ENCODE peak calls at places on chromosomes 2 and 18, in eight cellular contexts. Y is cardiac muscle cell; F is hepatocyte; T is CD8-positive, alpha-beta T cell; U is OCI-LY7; A is GM23248; J is foreskin fibroblast; G is K562. X is an unnamed sample.

GRCh38 chr2:74238879-74239278 is 40.5 kb downstream of the MTHFD2 start:
- DNase-seq in Y (no peak), F (no peak), T (no peak), U (no peak), A (peak), J (peak), G (no peak), X (no peak)

GRCh38 chr2:119741001-119741400 is 18.7 kb upstream of the PTPN4 start:
- DNase-seq in Y (no peak), F (no peak), T (no peak), U (no peak), A (no peak), J (no peak), G (no peak), X (no peak)

GRCh38 chr18:1252936-1253335 is 348.3 kb downstream of the ADCYAP1 start:
- DNase-seq in Y (no peak), F (no peak), T (no peak), U (no peak), A (no peak), J (no peak), G (no peak), X (no peak)

GRCh38 chr2:205650931-205651330 is 31.4 kb upstream of the NRP2 start:
- DNase-seq in Y (no peak), F (no peak), T (no peak), U (no peak), A (no peak), J (peak), G (no peak), X (no peak)

GRCh38 chr2:62216616-62217015 is 20.7 kb downstream of the B3GNT2 start:
- DNase-seq in Y (no peak), F (peak), T (no peak), U (no peak), A (peak), J (peak), G (peak), X (no peak)

GRCh38 chr2:230895536-230896345 is 29.3 kb downstream of the GPR55 start:
- DNase-seq in Y (no peak), F (peak), T (no peak), U (no peak), A (no peak), J (no peak), G (no peak), X (peak)

GRCh38 chr2:80105020-80105419 is 199.5 kb downstream of the LRRTM1 start:
- DNase-seq in Y (no peak), F (no peak), T (no peak), U (no peak), A (peak), J (peak), G (no peak), X (no peak)

GRCh38 chr2:12251749-12252148 is 465.0 kb upstream of the TRIB2 start:
- DNase-seq in Y (no peak), F (no peak), T (no peak), U (no peak), A (no peak), J (no peak), G (no peak), X (no peak)

GRCh38 chr18:55097406-55098170 is 138.3 kb upstream of the CCDC68 start:
- DNase-seq in Y (no peak), F (peak), T (no peak), U (no peak), A (peak), J (peak), G (peak), X (peak)

GRCh38 chr2:148861367-148861766 is 13.7 kb upstream of the KIF5C start:
- DNase-seq in Y (no peak), F (no peak), T (no peak), U (no peak), A (no peak), J (no peak), G (no peak), X (no peak)

GRCh38 chr2:222270436-222270835 is 28.4 kb downstream of the PAX3 start:
- DNase-seq in Y (no peak), F (no peak), T (no peak), U (no peak), A (no peak), J (peak), G (no peak), X (no peak)

GRCh38 chr2:56565143-56565542 is 381.4 kb downstream of the CCDC85A start:
- DNase-seq in Y (no peak), F (no peak), T (no peak), U (no peak), A (peak), J (no peak), G (no peak), X (no peak)

GRCh38 chr2:11676640-11677039 is 6.6 kb upstream of the NTSR2 start:
- DNase-seq in Y (no peak), F (no peak), T (no peak), U (no peak), A (no peak), J (no peak), G (no peak), X (no peak)

GRCh38 chr2:18777250-18777812 is 188.0 kb upstream of the NT5C1B start:
- DNase-seq in Y (peak), F (no peak), T (no peak), U (no peak), A (no peak), J (no peak), G (no peak), X (no peak)

GRCh38 chr2:107197601-107198000 is 311.6 kb upstream of the ST6GAL2 start:
- DNase-seq in Y (no peak), F (no peak), T (no peak), U (no peak), A (no peak), J (no peak), G (no peak), X (no peak)

GRCh38 chr2:127629637-127630036 is 16.3 kb upstream of the GPR17 start:
- DNase-seq in Y (no peak), F (no peak), T (no peak), U (no peak), A (no peak), J (no peak), G (no peak), X (no peak)

GRCh38 chr18:47680488-47680887 is 250.0 kb downstream of the SMAD2 start:
- DNase-seq in Y (no peak), F (no peak), T (no peak), U (peak), A (no peak), J (no peak), G (no peak), X (no peak)

GRCh38 chr18:35635171-35635570 is 53.6 kb downstream of the GALNT1 start:
- DNase-seq in Y (no peak), F (peak), T (no peak), U (no peak), A (peak), J (peak), G (no peak), X (peak)

GRCh38 chr2:69917854-69918253 is 2.9 kb downstream of the MXD1 start:
- DNase-seq in Y (no peak), F (peak), T (no peak), U (no peak), A (peak), J (peak), G (peak), X (no peak)

GRCh38 chr2:124540805-124541204 is 515.7 kb downstream of the CNTNAP5 start:
- DNase-seq in Y (no peak), F (no peak), T (no peak), U (no peak), A (no peak), J (no peak), G (no peak), X (no peak)

GRCh38 chr2:236402016-236402784 is 138.0 kb upstream of the ASB18 start:
- DNase-seq in Y (no peak), F (no peak), T (no peak), U (peak), A (no peak), J (no peak), G (no peak), X (no peak)

GRCh38 chr18:13270279-13270911 is 51.8 kb downstream of the LDLRAD4 start:
- DNase-seq in Y (no peak), F (no peak), T (no peak), U (no peak), A (no peak), J (no peak), G (no peak), X (no peak)

GRCh38 chr18:56402872-56403516 is 235.4 kb downstream of the TXNL1 start:
- DNase-seq in Y (no peak), F (no peak), T (no peak), U (no peak), A (peak), J (peak), G (no peak), X (no peak)

GRCh38 chr2:74744731-74745505 is 89.0 kb upstream of the HK2 start:
- DNase-seq in Y (no peak), F (no peak), T (no peak), U (no peak), A (no peak), J (peak), G (no peak), X (no peak)

GRCh38 chr18:34039194-34039593 is 185.5 kb downstream of the NOL4 start:
- DNase-seq in Y (no peak), F (no peak), T (no peak), U (peak), A (no peak), J (peak), G (no peak), X (no peak)

GRCh38 chr2:134253117-134253704 is 661 bp upstream of the MGAT5 start:
- DNase-seq in Y (no peak), F (no peak), T (no peak), U (peak), A (no peak), J (no peak), G (no peak), X (no peak)

GRCh38 chr2:149747456-149747855 is 159.9 kb upstream of the MMADHC start:
- DNase-seq in Y (no peak), F (no peak), T (no peak), U (no peak), A (no peak), J (peak), G (no peak), X (no peak)

GRCh38 chr2:133717497-133717896 is 149.2 kb upstream of the NCKAP5 start:
- DNase-seq in Y (no peak), F (no peak), T (no peak), U (no peak), A (peak), J (no peak), G (no peak), X (no peak)

GRCh38 chr2:45650851-45651414 is 542 bp upstream of the PRKCE start:
- DNase-seq in Y (peak), F (peak), T (peak), U (peak), A (peak), J (peak), G (peak), X (peak)

GRCh38 chr2:176106636-176107539 is at the start of gene HOXD11:
- DNase-seq in Y (no peak), F (no peak), T (no peak), U (no peak), A (peak), J (peak), G (no peak), X (no peak)

GRCh38 chr2:62787381-62787780 is 81.9 kb downstream of the EHBP1 start:
- DNase-seq in Y (peak), F (peak), T (no peak), U (peak), A (peak), J (peak), G (peak), X (peak)

GRCh38 chr18:23718243-23718720 is 29.0 kb downstream of the LAMA3 start:
- DNase-seq in Y (no peak), F (no peak), T (no peak), U (no peak), A (peak), J (peak), G (peak), X (no peak)

GRCh38 chr2:156399950-156400703 is 36.1 kb upstream of the GPD2 start:
- DNase-seq in Y (peak), F (peak), T (no peak), U (peak), A (peak), J (peak), G (peak), X (peak)

GRCh38 chr2:38549851-38550250 is 52.9 kb downstream of the HNRNPLL start:
- DNase-seq in Y (no peak), F (no peak), T (no peak), U (no peak), A (no peak), J (no peak), G (no peak), X (no peak)

GRCh38 chr2:54595999-54596903 is 127.2 kb upstream of the EML6 start:
- DNase-seq in Y (no peak), F (no peak), T (no peak), U (no peak), A (no peak), J (no peak), G (peak), X (no peak)

DNA sequence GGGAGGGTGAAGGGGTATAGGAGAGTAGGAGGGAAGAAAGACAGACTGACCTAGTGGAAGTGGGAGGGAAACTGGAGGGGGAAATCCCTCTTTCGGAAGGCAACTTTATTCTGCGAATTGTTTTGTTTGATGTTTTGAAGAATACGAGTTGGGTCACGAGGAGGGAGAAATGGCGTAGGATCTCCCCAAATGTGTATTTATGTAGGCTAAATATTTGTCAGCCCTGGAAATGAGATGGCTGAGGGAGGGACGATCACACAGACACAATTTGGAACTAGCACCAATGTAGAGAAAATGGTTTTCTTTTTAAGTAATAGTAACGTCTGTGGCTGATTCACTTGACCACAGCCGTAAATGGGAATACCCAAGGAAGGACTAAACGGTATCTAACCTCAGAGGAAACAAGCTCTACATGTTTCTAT is 172.3 kb downstream of the ICOS start:
- DNase-seq in Y (no peak), F (no peak), T (no peak), U (no peak), A (no peak), J (no peak), G (no peak), X (no peak)
- H3K4me3 ChIP-seq in Y (no peak), F (no peak), T (no peak), U (no peak), A (no peak), J (no peak), G (no peak), X (no peak)

GRCh38 chr18:32730068-32730467 is 42.8 kb downstream of the KLHL14 start:
- DNase-seq in Y (no peak), F (no peak), T (no peak), U (no peak), A (no peak), J (no peak), G (no peak), X (no peak)
- H3K4me3 ChIP-seq in Y (no peak), F (no peak), T (no peak), U (peak), A (peak), J (peak), G (no peak), X (no peak)

DNA sequence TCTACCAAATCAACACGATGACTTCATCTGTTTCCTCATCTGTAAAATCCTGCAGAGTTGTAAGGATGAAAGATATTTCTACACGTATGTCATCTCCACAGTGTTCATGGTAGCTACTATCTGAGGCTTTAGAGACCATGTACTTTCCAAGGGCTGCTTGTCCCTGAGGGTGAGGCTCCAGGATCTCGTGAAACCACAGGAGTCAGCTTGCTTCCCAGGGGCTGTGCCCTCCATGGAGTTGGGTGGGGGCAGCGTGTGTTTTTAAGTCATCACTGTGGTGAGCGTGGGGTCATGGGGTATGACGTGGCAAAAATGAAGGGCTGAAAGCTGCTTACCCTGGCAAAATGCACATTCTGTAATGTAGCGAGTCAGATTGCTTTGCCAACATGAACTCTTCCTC is 81.6 kb downstream of the ASAP2 start:
- DNase-seq in Y (no peak), F (no peak), T (no peak), U (no peak), A (peak), J (peak), G (no peak), X (no peak)
- H3K4me3 ChIP-seq in Y (no peak), F (no peak), T (no peak), U (no peak), A (peak), J (no peak), G (no peak), X (no peak)

GRCh38 chr2:109172556-109173105 is 43.6 kb downstream of the SH3RF3 start:
- DNase-seq in Y (no peak), F (no peak), T (no peak), U (no peak), A (peak), J (peak), G (no peak), X (no peak)

GRCh38 chr2:109175350-109175678 is 46.3 kb downstream of the SH3RF3 start:
- DNase-seq in Y (no peak), F (no peak), T (no peak), U (no peak), A (no peak), J (no peak), G (no peak), X (no peak)

GRCh38 chr2:109174626-109175349 is 45.8 kb downstream of the SH3RF3 start:
- DNase-seq in Y (no peak), F (no peak), T (no peak), U (no peak), A (peak), J (no peak), G (no peak), X (no peak)

GRCh38 chr2:109173311-109174171 is 44.5 kb downstream of the SH3RF3 start:
- DNase-seq in Y (peak), F (peak), T (no peak), U (no peak), A (peak), J (peak), G (peak), X (no peak)

DNA sequence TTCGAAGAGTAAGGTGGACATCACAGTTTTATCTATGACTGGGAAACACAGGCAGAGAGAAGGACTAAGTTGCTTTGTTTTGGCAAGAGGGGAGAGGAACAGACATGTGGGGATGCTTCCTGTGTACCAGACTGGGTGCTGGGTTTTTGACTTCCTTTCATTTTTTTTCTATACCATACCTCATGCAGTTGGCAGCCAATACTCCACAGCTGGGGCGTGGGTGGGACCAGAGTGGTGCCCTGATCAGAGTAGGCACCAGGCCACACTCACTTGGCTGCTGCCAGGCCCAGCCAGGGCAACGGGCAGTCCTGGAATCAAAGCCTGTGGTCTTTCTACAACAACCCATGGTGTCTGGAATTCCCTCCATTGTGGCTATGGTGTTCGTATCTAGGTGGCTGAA is 45.2 kb downstream of the SH3RF3 start:
- DNase-seq in Y (no peak), F (no peak), T (no peak), U (no peak), A (peak), J (peak), G (no peak), X (no peak)
- H3K4me3 ChIP-seq in Y (no peak), F (no peak), T (no peak), U (no peak), A (peak), J (no peak), G (no peak), X (no peak)

GRCh38 chr2:96539215-96539920 is 2.8 kb downstream of the ARID5A start:
- DNase-seq in Y (no peak), F (no peak), T (no peak), U (no peak), A (no peak), J (no peak), G (no peak), X (no peak)
- H3K4me3 ChIP-seq in Y (no peak), F (no peak), T (peak), U (no peak), A (no peak), J (peak), G (no peak), X (no peak)

X was measured in Caco-2.